ENCODE peak calls at places on chromosomes 13 and 19, in four cellular contexts. V is body of pancreas, W is HCT116, B is breast epithelium. A is an unnamed sample.
A peak's percentile ranks its signal among the peaks of the same experiment; 100 is the strongest.

GRCh38 chr13:101915333-101915732 is 462.9 kb downstream of the ITGBL1 start:
- DNase-seq in V (no peak), W (no peak), B (no peak), A (no peak)

GRCh38 chr19:54674021-54674617 is 11.3 kb downstream of the LILRB4 start:
- DNase-seq in V (no peak), W (peak; percentile 34), B (no peak), A (no peak)

GRCh38 chr19:49155830-49156346 is 692 bp upstream of the HRC start:
- DNase-seq in V (no peak), W (no peak), B (no peak), A (no peak)

GRCh38 chr13:30943881-30944280 is 11.4 kb downstream of the TEX26 start:
- DNase-seq in V (no peak), W (no peak), B (no peak), A (no peak)

GRCh38 chr13:38376551-38376950 is 26.9 kb downstream of the UFM1 start:
- DNase-seq in V (no peak), W (no peak), B (no peak), A (no peak)

GRCh38 chr19:50662442-50663279 is 13.4 kb downstream of the C19orf81 start:
- DNase-seq in V (no peak), W (no peak), B (no peak), A (no peak)

GRCh38 chr19:13784731-13785452 is 10.4 kb upstream of the ZSWIM4 start:
- DNase-seq in V (peak; percentile 82), W (peak; percentile 39), B (peak; percentile 78), A (no peak)

GRCh38 chr19:15292847-15293582 is 39.3 kb downstream of the BRD4 start:
- DNase-seq in V (no peak), W (no peak), B (no peak), A (no peak)

GRCh38 chr19:10858204-10858828 is 10.1 kb downstream of the C19orf38 start:
- DNase-seq in V (no peak), W (no peak), B (no peak), A (no peak)

GRCh38 chr19:5349041-5349440 is 8.4 kb upstream of the PTPRS start:
- DNase-seq in V (no peak), W (no peak), B (no peak), A (no peak)

GRCh38 chr19:37997911-37998344 is 90.9 kb downstream of the SIPA1L3 start:
- DNase-seq in V (no peak), W (peak; percentile 91), B (no peak), A (no peak)

GRCh38 chr13:111490611-111491010 is 170.2 kb downstream of the TEX29 start:
- DNase-seq in V (no peak), W (no peak), B (no peak), A (no peak)

GRCh38 chr13:104586010-104586746 is 1520.0 kb upstream of the SLC10A2 start:
- DNase-seq in V (peak; percentile 52), W (peak; percentile 18), B (no peak), A (no peak)

GRCh38 chr13:109698779-109699178 is 87.6 kb downstream of the IRS2 start:
- DNase-seq in V (no peak), W (no peak), B (no peak), A (no peak)

GRCh38 chr19:42421591-42422031 is 5.6 kb downstream of the LIPE start:
- DNase-seq in V (peak; percentile 56), W (no peak), B (no peak), A (no peak)

GRCh38 chr19:19111967-19112580 is 26.2 kb downstream of the TMEM161A start:
- DNase-seq in V (no peak), W (no peak), B (no peak), A (no peak)

GRCh38 chr19:49442793-49443365 is 1.6 kb upstream of the SLC17A7 start:
- DNase-seq in V (peak; percentile 90), W (peak; percentile 82), B (peak; percentile 96), A (no peak)

GRCh38 chr19:7897289-7897688 is 6.4 kb upstream of the MAP2K7 start:
- DNase-seq in V (no peak), W (no peak), B (no peak), A (no peak)

GRCh38 chr19:48724796-48725753 is 5.5 kb upstream of the MAMSTR start:
- DNase-seq in V (peak; percentile 54), W (peak; percentile 72), B (no peak), A (no peak)

GRCh38 chr19:7977021-7977722 is 28.3 kb downstream of the ELAVL1 start:
- DNase-seq in V (no peak), W (no peak), B (no peak), A (no peak)

GRCh38 chr19:55386515-55386947 is 799 bp downstream of the RPL28 start:
- DNase-seq in V (no peak), W (no peak), B (no peak), A (no peak)

GRCh38 chr13:81017525-81018152 is 676.7 kb upstream of the SPRY2 start:
- DNase-seq in V (no peak), W (peak; percentile 16), B (no peak), A (no peak)

GRCh38 chr13:111390522-111391270 is 70.3 kb downstream of the TEX29 start:
- DNase-seq in V (no peak), W (no peak), B (peak; percentile 2), A (peak; percentile 64)

DNA sequence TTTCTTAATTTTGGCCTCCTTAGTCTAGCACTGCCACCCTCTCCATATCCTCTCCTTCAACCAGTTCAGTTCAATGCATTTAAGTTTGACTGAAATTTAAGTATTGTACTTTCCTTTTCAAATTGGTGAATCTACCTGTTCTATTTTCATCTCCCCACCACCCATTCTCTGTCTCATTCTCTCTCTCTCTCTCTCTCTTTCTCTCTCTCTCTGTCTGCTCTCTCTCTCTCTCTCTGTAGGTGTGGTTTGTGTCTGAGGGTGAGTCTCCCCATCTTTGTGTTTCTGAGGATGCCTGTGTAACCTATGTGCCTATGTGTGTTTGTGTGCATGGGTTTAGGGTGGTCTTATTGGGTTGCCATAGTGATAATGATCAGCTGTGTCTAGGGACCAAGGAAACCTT is 10.1 kb downstream of the PDX1 start:
- DNase-seq in V (no peak), W (no peak), B (no peak), A (no peak)
- H3K27me3 ChIP-seq in V (no peaks in the 10 kb centered on the region), W (no peaks in the 10 kb centered on the region), B (peaks cover 68% of the 10 kb centered on the region), A (no peaks in the 10 kb centered on the region)

GRCh38 chr19:33397536-33398360 is 24.2 kb downstream of the CEBPG start:
- DNase-seq in V (no peak), W (no peak), B (no peak), A (no peak)
- TF ChIP-seq CTCF in V (no peak), W (no peak), B (no peak), A (no peak)

GRCh38 chr19:32889137-32889934 is 19.8 kb upstream of the SLC7A9 start:
- DNase-seq in V (no peak), W (no peak), B (no peak), A (no peak)

GRCh38 chr19:32891609-32892008 is 22.0 kb upstream of the SLC7A9 start:
- DNase-seq in V (no peak), W (no peak), B (no peak), A (no peak)

GRCh38 chr19:32890326-32890725 is 20.8 kb upstream of the SLC7A9 start:
- DNase-seq in V (no peak), W (no peak), B (no peak), A (no peak)

GRCh38 chr19:32887572-32887971 is 18.0 kb upstream of the SLC7A9 start:
- DNase-seq in V (no peak), W (no peak), B (no peak), A (no peak)

DNA sequence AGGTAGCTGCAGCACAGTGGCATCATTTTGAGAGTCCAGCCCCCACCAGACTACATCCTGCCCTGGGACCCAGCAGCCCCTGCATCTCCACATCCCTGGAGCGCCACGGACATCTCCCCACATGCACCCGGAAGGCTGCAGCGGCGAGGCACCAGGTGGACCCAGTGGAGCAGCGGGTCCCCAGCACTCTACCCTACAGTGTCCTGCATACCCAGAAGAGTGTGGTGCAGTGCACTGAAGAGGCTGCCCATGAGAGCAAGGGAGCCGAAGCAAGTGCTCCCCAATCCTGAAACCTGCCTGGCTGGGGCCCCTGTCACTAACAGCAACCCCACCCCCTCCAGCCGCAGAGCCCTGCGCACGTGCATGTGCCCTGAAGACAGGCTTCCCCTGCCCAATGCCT is 21.3 kb upstream of the SLC7A9 start:
- DNase-seq in V (no peak), W (no peak), B (no peak), A (no peak)
- TF ChIP-seq POLR2A in V (no peak), W (no peak), B (no peak), A (no peak)

DNA sequence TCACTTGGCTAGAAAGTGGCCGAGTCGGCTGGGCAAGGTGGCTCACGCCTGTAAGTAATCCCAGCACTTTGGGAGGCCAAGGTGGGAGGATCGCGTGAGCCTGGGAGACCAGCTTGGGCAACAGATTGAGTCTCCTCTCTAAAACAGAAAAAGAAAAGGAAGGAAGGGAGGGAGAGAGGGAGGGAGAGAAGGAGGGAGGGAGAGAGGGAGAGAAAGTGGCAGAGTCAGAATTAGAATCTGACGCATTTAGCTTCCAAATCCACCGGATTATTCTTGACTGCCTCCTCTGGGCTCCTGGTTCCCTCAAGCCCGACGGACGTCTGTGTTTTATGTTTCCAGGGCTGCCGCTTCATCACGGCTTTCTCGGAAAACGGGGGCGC is 22.5 kb downstream of the LRFN3 start:
- DNase-seq in V (no peak), W (no peak), B (no peak), A (no peak)
- H3K27me3 ChIP-seq in V (peaks cover 11% of the 10 kb centered on the region), W (no peaks in the 10 kb centered on the region), B (peaks cover 44% of the 10 kb centered on the region), A (no peaks in the 10 kb centered on the region)

GRCh38 chr13:39602614-39603366 is at the start of gene LHFPL6:
- DNase-seq in V (peak; percentile 65), W (no peak), B (peak; percentile 66), A (peak; percentile 91)
- TF ChIP-seq CTCF in V (no peak), W (peak; percentile 17), B (no peak), A (no peak)

GRCh38 chr19:40605201-40605971 is 4.2 kb downstream of the LTBP4 start:
- DNase-seq in V (peak; percentile 78), W (peak; percentile 78), B (peak; percentile 82), A (no peak)
- TF ChIP-seq POLR2A in V (peak; percentile 63), W (peak; percentile 41), B (peak; percentile 19), A (no peak)

GRCh38 chr19:3266792-3267469 is 42.5 kb downstream of the CELF5 start:
- DNase-seq in V (no peak), W (no peak), B (peak; percentile 22), A (no peak)
- H3K27me3 ChIP-seq in V (peaks cover 5% of the 10 kb centered on the region), W (no peaks in the 10 kb centered on the region), B (peaks cover 23% of the 10 kb centered on the region), A (no peaks in the 10 kb centered on the region)

DNA sequence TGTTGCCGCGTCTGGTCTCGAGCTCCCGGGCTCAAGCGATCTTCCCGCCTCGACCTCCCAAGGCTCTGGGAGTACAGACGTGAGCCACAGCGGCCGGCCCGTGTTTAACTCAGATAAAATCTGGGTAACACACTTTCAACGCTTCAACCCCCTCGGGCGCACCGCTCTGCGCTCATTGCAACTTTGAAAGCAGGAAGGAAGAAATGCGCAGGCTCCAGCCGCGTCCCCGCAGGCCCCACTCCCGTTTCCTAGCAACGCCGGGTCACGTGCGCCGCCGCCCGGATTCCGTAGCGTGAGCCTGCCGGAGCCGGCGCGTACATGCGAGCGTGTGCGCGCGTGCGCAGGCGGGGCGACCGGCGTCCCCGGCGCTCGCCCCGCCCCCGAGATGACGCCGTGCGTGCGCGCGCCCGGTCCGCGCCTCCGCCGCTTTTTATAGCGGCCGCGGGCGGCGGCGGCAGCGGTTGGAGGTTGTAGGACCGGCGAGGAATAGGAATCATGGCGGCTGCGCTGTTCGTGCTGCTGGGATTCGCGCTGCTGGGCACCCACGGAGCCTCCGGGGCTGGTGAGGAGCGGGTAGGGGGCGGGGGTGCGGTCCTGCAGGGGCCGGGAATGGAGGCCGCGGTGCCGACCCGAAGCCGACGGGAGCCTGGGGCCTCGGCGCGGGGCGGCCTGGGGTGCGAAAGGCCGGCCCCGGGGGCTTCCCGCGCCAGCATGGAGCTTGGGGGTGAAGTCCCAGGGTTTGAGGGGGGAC is at the start of gene BSG:
- DNase-seq in V (peak; percentile 98), W (peak; percentile 94), B (peak; percentile 98), A (peak; percentile 98)
- TF ChIP-seq CTCF in V (peak; percentile 18), W (no peak), B (no peak), A (no peak)